ENCODE peak calls at places on chromosomes 1 and 21, in eight cellular contexts. T is spleen, E is H1, L is HepG2, A is transverse colon, J is vagina, D is esophagus muscularis mucosa, W is breast epithelium. O is an unnamed sample.

GRCh38 chr1:40857737-40858136 is 4.4 kb downstream of the CITED4 start:
- DNase-seq in T (no peak), E (no peak), L (no peak), A (no peak), J (no peak), D (no peak), W (no peak), O (no peak)

GRCh38 chr1:111754964-111755320 is 759 bp upstream of the DDX20 start:
- DNase-seq in T (peak; percentile 85), E (no peak), L (no peak), A (peak; percentile 49), J (peak; percentile 91), D (no peak), W (no peak), O (no peak)

GRCh38 chr21:42621828-42622199 is 31.6 kb upstream of the PDE9A start:
- DNase-seq in T (peak; percentile 4), E (no peak), L (no peak), A (no peak), J (no peak), D (no peak), W (no peak), O (no peak)

GRCh38 chr21:25506268-25506667 is 101.0 kb downstream of the MRPL39 start:
- DNase-seq in T (no peak), E (no peak), L (no peak), A (no peak), J (no peak), D (no peak), W (no peak), O (no peak)

GRCh38 chr1:107525146-107525545 is 384.3 kb downstream of the NTNG1 start:
- DNase-seq in T (no peak), E (no peak), L (peak; percentile 36), A (no peak), J (no peak), D (no peak), W (no peak), O (no peak)

GRCh38 chr1:168387781-168388760 is 107.4 kb downstream of the TBX19 start:
- DNase-seq in T (no peak), E (no peak), L (no peak), A (no peak), J (peak; percentile 27), D (peak; percentile 62), W (no peak), O (no peak)

GRCh38 chr1:182340233-182341058 is 51.1 kb downstream of the GLUL start:
- DNase-seq in T (no peak), E (no peak), L (peak; percentile 37), A (no peak), J (no peak), D (no peak), W (peak; percentile 60), O (no peak)

GRCh38 chr1:181087400-181087901 is 1.0 kb upstream of the IER5 start:
- DNase-seq in T (no peak), E (no peak), L (no peak), A (no peak), J (no peak), D (no peak), W (no peak), O (no peak)

GRCh38 chr1:184755226-184756065 is 788 bp upstream of the EDEM3 start:
- DNase-seq in T (no peak), E (no peak), L (no peak), A (peak; percentile 13), J (no peak), D (no peak), W (no peak), O (no peak)

GRCh38 chr1:3372317-3372716 is 82.1 kb upstream of the ARHGEF16 start:
- DNase-seq in T (no peak), E (no peak), L (no peak), A (no peak), J (no peak), D (no peak), W (no peak), O (no peak)

GRCh38 chr1:67534627-67535065 is 104.4 kb upstream of the SERBP1 start:
- DNase-seq in T (no peak), E (no peak), L (peak; percentile 99), A (no peak), J (no peak), D (no peak), W (no peak), O (no peak)

GRCh38 chr1:66359815-66360214 is 174.1 kb upstream of the SGIP1 start:
- DNase-seq in T (no peak), E (no peak), L (no peak), A (no peak), J (no peak), D (no peak), W (no peak), O (no peak)

GRCh38 chr1:92795166-92795565 is 10.3 kb upstream of the EVI5 start:
- DNase-seq in T (no peak), E (no peak), L (no peak), A (no peak), J (no peak), D (no peak), W (no peak), O (no peak)

GRCh38 chr21:38293113-38293512 is 36.3 kb downstream of the KCNJ15 start:
- DNase-seq in T (no peak), E (no peak), L (no peak), A (peak; percentile 25), J (no peak), D (no peak), W (no peak), O (no peak)

GRCh38 chr1:206430031-206430983 is 40.0 kb upstream of the IKBKE start:
- DNase-seq in T (no peak), E (no peak), L (no peak), A (no peak), J (no peak), D (no peak), W (no peak), O (no peak)

GRCh38 chr1:96863449-96863848 is 141.9 kb downstream of the PTBP2 start:
- DNase-seq in T (no peak), E (no peak), L (no peak), A (no peak), J (no peak), D (no peak), W (no peak), O (no peak)

GRCh38 chr1:161962094-161962887 is 61.4 kb downstream of the OLFML2B start:
- DNase-seq in T (no peak), E (no peak), L (no peak), A (no peak), J (no peak), D (no peak), W (no peak), O (no peak)

GRCh38 chr1:46396429-46397398 is 2.6 kb downstream of the FAAH start:
- DNase-seq in T (no peak), E (no peak), L (no peak), A (no peak), J (no peak), D (no peak), W (no peak), O (peak; percentile 81)

GRCh38 chr21:18253252-18253651 is 8.6 kb downstream of the CHODL start:
- DNase-seq in T (no peak), E (no peak), L (no peak), A (no peak), J (no peak), D (no peak), W (no peak), O (no peak)

GRCh38 chr1:220962031-220962751 is 82.9 kb downstream of the HLX start:
- DNase-seq in T (no peak), E (no peak), L (peak; percentile 35), A (no peak), J (no peak), D (no peak), W (no peak), O (no peak)
- TF ChIP-seq POLR2A in T (no peak), E (no peak), L (no peak), A (no peak), J (no peak), D (no peak), W (no peak), O (no peak)

DNA sequence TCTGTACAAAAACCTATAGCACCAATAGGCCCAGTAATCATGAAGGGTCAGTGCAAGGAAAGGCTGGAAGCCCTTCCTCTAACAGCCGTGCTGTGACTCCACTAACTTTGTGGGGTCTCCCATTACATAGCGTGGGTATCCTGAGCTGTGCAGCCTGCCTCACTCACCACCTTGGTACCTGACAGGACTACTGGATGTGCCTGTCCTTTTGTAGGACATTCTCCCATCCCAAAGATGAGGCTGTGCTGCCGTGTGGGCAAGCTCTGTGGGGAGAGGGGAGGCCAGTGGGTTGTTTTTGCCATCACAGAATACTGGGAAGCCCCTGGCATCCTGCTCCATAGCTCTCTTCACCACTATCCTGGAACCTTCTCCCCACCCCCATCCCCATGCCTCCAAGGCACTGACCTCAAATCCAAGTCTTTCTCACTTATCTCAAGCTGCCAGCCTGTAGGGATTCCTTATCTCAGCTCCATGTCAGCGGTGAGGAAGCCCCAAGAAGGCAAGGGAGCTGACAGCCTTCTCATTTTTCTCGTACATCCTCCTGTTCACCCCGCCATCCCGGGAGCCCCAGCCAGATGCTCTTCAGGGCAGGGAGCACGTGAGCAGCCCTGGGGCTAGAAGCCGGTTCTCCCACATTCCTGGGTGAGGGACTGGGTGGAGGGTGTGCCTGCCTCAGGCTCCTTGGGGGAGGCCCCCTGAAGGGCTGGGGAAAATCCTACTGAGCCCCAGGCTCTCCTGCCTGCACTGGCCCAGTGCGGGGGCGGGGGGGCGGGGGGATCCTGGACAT is 2.5 kb upstream of the ELF3 start:
- DNase-seq in T (peak; percentile 41), E (peak; percentile 82), L (no peak), A (peak; percentile 90), J (no peak), D (no peak), W (peak; percentile 87), O (peak; percentile 85)
- TF ChIP-seq POLR2AphosphoS5 in T (no peak), E (no peak), L (no peak), A (peak; percentile 60), J (no peak), D (no peak), W (peak; percentile 71), O (peak; percentile 83)

GRCh38 chr1:209611771-209612570 is 28.5 kb downstream of the CAMK1G start:
- DNase-seq in T (no peak), E (no peak), L (no peak), A (no peak), J (no peak), D (no peak), W (no peak), O (no peak)
- TF ChIP-seq CTCF in T (no peak), E (no peak), L (no peak), A (no peak), J (no peak), D (no peak), W (no peak), O (no peak)

GRCh38 chr21:41211041-41211426 is 43.1 kb downstream of the BACE2 start:
- DNase-seq in T (no peak), E (no peak), L (no peak), A (no peak), J (no peak), D (no peak), W (no peak), O (no peak)

GRCh38 chr21:41216486-41216885 is 48.5 kb downstream of the BACE2 start:
- DNase-seq in T (no peak), E (no peak), L (no peak), A (no peak), J (no peak), D (no peak), W (no peak), O (peak; percentile 35)

GRCh38 chr21:41215856-41216408 is 48.0 kb downstream of the BACE2 start:
- DNase-seq in T (no peak), E (no peak), L (no peak), A (no peak), J (no peak), D (no peak), W (no peak), O (no peak)

GRCh38 chr21:41210405-41211040 is 42.6 kb downstream of the BACE2 start:
- DNase-seq in T (no peak), E (no peak), L (no peak), A (no peak), J (no peak), D (no peak), W (no peak), O (no peak)

GRCh38 chr21:41213081-41213480 is 45.1 kb downstream of the BACE2 start:
- DNase-seq in T (no peak), E (no peak), L (no peak), A (no peak), J (no peak), D (no peak), W (no peak), O (no peak)
- TF ChIP-seq POLR2A in T (no peak), E (no peak), L (no peak), A (no peak), J (no peak), D (no peak), W (no peak), O (no peak)